ENCODE peak calls at places on chromosomes 12 and 14, in four cellular contexts. X, H, D and M are unnamed samples.

GRCh38 chr14:76115010-76115422 is 36.7 kb upstream of the GPATCH2L start:
- DNase-seq in X (no peak), H (no peak), D (no peak), M (no peak)

GRCh38 chr12:104177336-104177662 is 38.3 kb upstream of the TXNRD1 start:
- DNase-seq in X (no peak), H (no peak), D (no peak), M (no peak)

GRCh38 chr12:126506426-126507182 is 1441.4 kb downstream of the AACS start:
- DNase-seq in X (no peak), H (no peak), D (peak), M (no peak)

GRCh38 chr12:28631831-28632230 is 441.6 kb downstream of the CCDC91 start:
- DNase-seq in X (no peak), H (no peak), D (no peak), M (no peak)

GRCh38 chr14:59688224-59689170 is 111.9 kb upstream of the CCDC175 start:
- DNase-seq in X (no peak), H (peak), D (peak), M (no peak)

GRCh38 chr14:44339862-44340261 is 167.2 kb downstream of the FSCB start:
- DNase-seq in X (no peak), H (no peak), D (no peak), M (no peak)

GRCh38 chr12:1885605-1886245 is 32.7 kb downstream of the CACNA2D4 start:
- DNase-seq in X (no peak), H (no peak), D (no peak), M (no peak)

GRCh38 chr12:32535260-32535999 is 136.1 kb downstream of the FGD4 start:
- DNase-seq in X (no peak), H (peak), D (peak), M (peak)

GRCh38 chr12:94180558-94181296 is 32.4 kb downstream of the PLXNC1 start:
- DNase-seq in X (no peak), H (no peak), D (no peak), M (no peak)

GRCh38 chr12:7884687-7885086 is 12.0 kb upstream of the SLC2A14 start:
- DNase-seq in X (no peak), H (no peak), D (no peak), M (no peak)

GRCh38 chr12:29255061-29255460 is 106.0 kb downstream of the FAR2 start:
- DNase-seq in X (no peak), H (no peak), D (no peak), M (no peak)

GRCh38 chr12:74988156-74988555 is 221.5 kb downstream of the KCNC2 start:
- DNase-seq in X (no peak), H (no peak), D (no peak), M (no peak)

GRCh38 chr12:68794653-68795253 is 13.2 kb upstream of the MDM2 start:
- DNase-seq in X (no peak), H (no peak), D (peak), M (no peak)

GRCh38 chr12:119145367-119145766 is 33.4 kb upstream of the HSPB8 start:
- DNase-seq in X (no peak), H (no peak), D (no peak), M (no peak)

GRCh38 chr12:15522574-15523187 is 200.4 kb downstream of the PTPRO start:
- DNase-seq in X (no peak), H (peak), D (peak), M (peak)

GRCh38 chr12:120101617-120102016 is 14.9 kb downstream of the RAB35 start:
- DNase-seq in X (no peak), H (no peak), D (no peak), M (no peak)

GRCh38 chr14:76844223-76844622 is 18.0 kb downstream of the LRRC74A start:
- DNase-seq in X (peak), H (no peak), D (peak), M (no peak)

GRCh38 chr12:22624908-22625646 is at the start of gene ETNK1:
- DNase-seq in X (peak), H (peak), D (peak), M (peak)

GRCh38 chr14:68172664-68173063 is 353.1 kb downstream of the RAD51B start:
- DNase-seq in X (no peak), H (no peak), D (no peak), M (no peak)

GRCh38 chr12:105091495-105092206 is 7.4 kb upstream of the ALDH1L2 start:
- DNase-seq in X (no peak), H (no peak), D (no peak), M (no peak)

GRCh38 chr12:75725505-75726120 is 214.2 kb upstream of the KRR1 start:
- DNase-seq in X (no peak), H (no peak), D (peak), M (peak)

GRCh38 chr12:23884909-23885308 is 64.6 kb downstream of the SOX5 start:
- DNase-seq in X (no peak), H (no peak), D (no peak), M (no peak)